ENCODE peak calls at places on chromosomes 7 and 10, in five cellular contexts. X is hippocampal formation, E is D341Med, L is GM04503, N is mammary epithelial cell. K is an unnamed sample.

GRCh38 chr7:7848245-7848644 is 120.4 kb upstream of the GLCCI1 start:
- DNase-seq in X (no peak), E (no peak), L (no peak), N (no peak), K (no peak)

GRCh38 chr7:122532406-122533269 is 166.3 kb downstream of the RNF133 start:
- DNase-seq in X (no peak), E (no peak), L (no peak), N (no peak), K (peak; percentile 16)

GRCh38 chr7:100867040-100867795 is at the start of gene TRIP6:
- DNase-seq in X (peak; percentile 61), E (no peak), L (peak; percentile 83), N (peak; percentile 88), K (peak; percentile 93)

GRCh38 chr7:128915841-128916642 is 5.5 kb upstream of the KCP start:
- DNase-seq in X (no peak), E (no peak), L (no peak), N (no peak), K (no peak)

GRCh38 chr10:79331709-79332108 is 15.6 kb upstream of the PPIF start:
- DNase-seq in X (no peak), E (no peak), L (peak; percentile 68), N (peak; percentile 93), K (peak; percentile 97)

GRCh38 chr7:681551-682307 is 44.8 kb upstream of the DNAAF5 start:
- DNase-seq in X (no peak), E (no peak), L (no peak), N (no peak), K (no peak)

GRCh38 chr7:75993689-75994387 is 557 bp downstream of the TMEM120A start:
- DNase-seq in X (no peak), E (peak; percentile 63), L (no peak), N (peak; percentile 20), K (peak; percentile 44)

GRCh38 chr10:4498763-4499251 is 327.2 kb upstream of the AKR1E2 start:
- DNase-seq in X (peak; percentile 79), E (no peak), L (peak; percentile 96), N (peak; percentile 40), K (peak; percentile 65)

GRCh38 chr7:1610678-1611302 is 41.0 kb upstream of the PSMG3 start:
- DNase-seq in X (no peak), E (peak; percentile 34), L (no peak), N (no peak), K (no peak)

GRCh38 chr7:93146036-93146435 is 2.1 kb downstream of the SAMD9L start:
- DNase-seq in X (no peak), E (no peak), L (no peak), N (no peak), K (no peak)

GRCh38 chr10:62626817-62627216 is 177.7 kb upstream of the ADO start:
- DNase-seq in X (no peak), E (no peak), L (no peak), N (peak; percentile 43), K (peak; percentile 40)

GRCh38 chr7:26709210-26709990 is 155.0 kb downstream of the SKAP2 start:
- DNase-seq in X (no peak), E (no peak), L (no peak), N (peak; percentile 11), K (peak; percentile 39)

GRCh38 chr10:102001435-102002068 is 54.4 kb downstream of the ARMH3 start:
- DNase-seq in X (no peak), E (peak; percentile 34), L (no peak), N (no peak), K (no peak)

GRCh38 chr10:5524721-5525531 is at the start of gene CALML3:
- DNase-seq in X (no peak), E (no peak), L (no peak), N (peak; percentile 88), K (no peak)

GRCh38 chr7:1323178-1324027 is 90.7 kb downstream of the UNCX start:
- DNase-seq in X (peak; percentile 39), E (no peak), L (no peak), N (no peak), K (no peak)

GRCh38 chr10:69965919-69966662 is 86.6 kb upstream of the MACROH2A2 start:
- DNase-seq in X (no peak), E (no peak), L (no peak), N (no peak), K (no peak)

GRCh38 chr10:117678106-117678505 is 135.6 kb downstream of the EMX2 start:
- DNase-seq in X (no peak), E (no peak), L (no peak), N (peak; percentile 42), K (peak; percentile 70)